ENCODE peak calls at places on chromosome 9, in five cellular contexts. P, Z, B, F and X are unnamed samples.

GRCh38 chr9:892123-892522 is 50.6 kb downstream of the DMRT1 start:
- DNase-seq in P (no peak), Z (no peak), B (no peak), F (no peak), X (no peak)

GRCh38 chr9:20570756-20571155 is 51.5 kb downstream of the MLLT3 start:
- DNase-seq in P (no peak), Z (peak), B (no peak), F (no peak), X (no peak)

GRCh38 chr9:117835798-117836197 is 131.6 kb downstream of the TLR4 start:
- DNase-seq in P (no peak), Z (no peak), B (no peak), F (no peak), X (no peak)

GRCh38 chr9:11702529-11702928 is 990.7 kb upstream of the TYRP1 start:
- DNase-seq in P (no peak), Z (no peak), B (no peak), F (no peak), X (no peak)

GRCh38 chr9:93191354-93191660 is 7.4 kb downstream of the WNK2 start:
- DNase-seq in P (peak), Z (no peak), B (no peak), F (no peak), X (no peak)

GRCh38 chr9:95588724-95589282 is 72.0 kb upstream of the PTCH1 start:
- DNase-seq in P (no peak), Z (no peak), B (no peak), F (no peak), X (no peak)

GRCh38 chr9:131447600-131447999 is 53.7 kb downstream of the PRRC2B start:
- DNase-seq in P (no peak), Z (no peak), B (no peak), F (peak), X (no peak)

GRCh38 chr9:124632077-124632621 is 125.0 kb upstream of the NR5A1 start:
- DNase-seq in P (no peak), Z (peak), B (no peak), F (no peak), X (no peak)

GRCh38 chr9:94029932-94030317 is 54.3 kb upstream of the PTPDC1 start:
- DNase-seq in P (no peak), Z (no peak), B (no peak), F (no peak), X (no peak)

GRCh38 chr9:88501086-88501485 is 33.9 kb upstream of the NXNL2 start:
- DNase-seq in P (no peak), Z (no peak), B (no peak), F (peak), X (no peak)

GRCh38 chr9:33867747-33868429 is 50.9 kb downstream of the UBE2R2 start:
- DNase-seq in P (no peak), Z (no peak), B (no peak), F (no peak), X (no peak)

GRCh38 chr9:17004500-17004899 is 130.3 kb upstream of the CNTLN start:
- DNase-seq in P (no peak), Z (peak), B (no peak), F (no peak), X (no peak)

GRCh38 chr9:5052858-5053257 is 67.8 kb downstream of the JAK2 start:
- DNase-seq in P (no peak), Z (no peak), B (no peak), F (no peak), X (no peak)

GRCh38 chr9:121837113-121838010 is 185.9 kb downstream of the DAB2IP start:
- DNase-seq in P (no peak), Z (peak), B (no peak), F (peak), X (peak)

GRCh38 chr9:112348257-112348992 is 15.0 kb upstream of the PTBP3 start:
- DNase-seq in P (peak), Z (peak), B (peak), F (peak), X (peak)

GRCh38 chr9:131346559-131346958 is 47.3 kb upstream of the PRRC2B start:
- DNase-seq in P (no peak), Z (no peak), B (no peak), F (no peak), X (no peak)

GRCh38 chr9:5951686-5952211 is 61.1 kb downstream of the MLANA start:
- DNase-seq in P (no peak), Z (peak), B (no peak), F (no peak), X (no peak)

GRCh38 chr9:16138961-16139441 is 586.2 kb downstream of the CCDC171 start:
- DNase-seq in P (no peak), Z (peak), B (no peak), F (no peak), X (no peak)

GRCh38 chr9:113373255-113373654 is 3.5 kb downstream of the HDHD3 start:
- DNase-seq in P (no peak), Z (no peak), B (no peak), F (no peak), X (no peak)

GRCh38 chr9:127418037-127418471 is 6.1 kb upstream of the ZNF79 start:
- DNase-seq in P (no peak), Z (peak), B (peak), F (no peak), X (no peak)

GRCh38 chr9:10050016-10050415 is 562.8 kb downstream of the PTPRD start:
- DNase-seq in P (no peak), Z (no peak), B (no peak), F (no peak), X (no peak)

GRCh38 chr9:108087781-108088180 is 598.2 kb upstream of the KLF4 start:
- DNase-seq in P (no peak), Z (no peak), B (no peak), F (no peak), X (no peak)

GRCh38 chr9:20568406-20568805 is 53.9 kb downstream of the MLLT3 start:
- DNase-seq in P (no peak), Z (no peak), B (no peak), F (no peak), X (no peak)

GRCh38 chr9:93079371-93079770 is 16.6 kb upstream of the CARD19 start:
- DNase-seq in P (peak), Z (no peak), B (no peak), F (peak), X (no peak)

GRCh38 chr9:124520206-124520596 is 13.0 kb upstream of the NR5A1 start:
- DNase-seq in P (no peak), Z (peak), B (no peak), F (no peak), X (no peak)

GRCh38 chr9:94915476-94916450 is 189.3 kb downstream of the AOPEP start:
- DNase-seq in P (no peak), Z (no peak), B (no peak), F (no peak), X (no peak)

GRCh38 chr9:87855061-87855460 is 27.6 kb upstream of the SPATA31E1 start:
- DNase-seq in P (no peak), Z (no peak), B (no peak), F (no peak), X (no peak)

GRCh38 chr9:20242767-20243166 is 379.5 kb downstream of the MLLT3 start:
- DNase-seq in P (no peak), Z (no peak), B (peak), F (no peak), X (no peak)